ENCODE peak calls at places on chromosome 14, in nine cellular contexts. M is CD4-positive, alpha-beta T cell; J is neural progenitor cell; G is esophagus squamous epithelium; Z is cardiac muscle cell; H is suprapubic skin; U is heart left ventricle; V is H9; B is glutamatergic neuron. S is an unnamed sample.

GRCh38 chr14:74927225-74927624 is 4.2 kb upstream of the RPS6KL1 start:
- DNase-seq in B (no peak), Z (no peak), U (no peak), J (no peak), V (no peak), H (no peak), G (no peak), M (no peak), S (no peak)

GRCh38 chr14:98168196-98168985 is 1103.6 kb downstream of the BCL11B start:
- DNase-seq in H (no peak), J (no peak), V (no peak), G (no peak), Z (no peak), B (no peak), U (no peak), M (no peak), S (no peak)

GRCh38 chr14:78985668-78986073 is 815.5 kb downstream of the NRXN3 start:
- DNase-seq in Z (no peak), M (no peak), G (no peak), V (peak; percentile 61), B (no peak), J (peak; percentile 78), H (no peak), U (no peak), S (no peak)

GRCh38 chr14:59707778-59708635 is 131.4 kb upstream of the CCDC175 start:
- DNase-seq in G (no peak), B (no peak), V (no peak), Z (peak; percentile 36), J (no peak), U (no peak), H (no peak), M (no peak), S (no peak)

GRCh38 chr14:104898870-104899510 is 25.7 kb upstream of the PLD4 start:
- DNase-seq in U (peak; percentile 55), G (no peak), M (no peak), V (peak; percentile 30), Z (peak; percentile 22), J (no peak), B (peak; percentile 68), H (no peak), S (no peak)

GRCh38 chr14:72801381-72801812 is 92.5 kb downstream of the DPF3 start:
- DNase-seq in Z (peak; percentile 37), H (no peak), U (no peak), J (no peak), M (no peak), B (no peak), V (no peak), G (no peak), S (no peak)

GRCh38 chr14:57066887-57067513 is 201.7 kb downstream of the EXOC5 start:
- DNase-seq in Z (peak; percentile 30), G (no peak), M (no peak), J (peak; percentile 82), H (no peak), U (no peak), V (peak; percentile 75), B (peak; percentile 85), S (no peak)

GRCh38 chr14:106564058-106564643 is 1037.8 kb downstream of the TMEM121 start:
- DNase-seq in H (no peak), U (no peak), V (no peak), B (no peak), J (peak; percentile 1), G (no peak), Z (no peak), M (peak; percentile 51), S (no peak)

GRCh38 chr14:76135722-76136121 is 16.0 kb upstream of the GPATCH2L start:
- DNase-seq in J (peak; percentile 11), B (no peak), M (no peak), H (no peak), G (no peak), V (peak; percentile 24), U (no peak), Z (no peak), S (peak; percentile 23)

GRCh38 chr14:90846511-90846910 is 30.3 kb upstream of the TTC7B start:
- DNase-seq in Z (no peak), V (no peak), M (no peak), G (no peak), B (no peak), U (no peak), J (no peak), H (no peak), S (no peak)

GRCh38 chr14:74211945-74212580 is 27.2 kb upstream of the VSX2 start:
- DNase-seq in U (no peak), H (no peak), Z (no peak), J (no peak), V (no peak), G (no peak), M (no peak), B (no peak), S (no peak)

GRCh38 chr14:69107407-69108003 is 45.4 kb downstream of the DCAF5 start:
- DNase-seq in J (peak; percentile 68), G (no peak), U (no peak), H (no peak), Z (peak; percentile 75), V (peak; percentile 51), M (no peak), B (no peak), S (no peak)

GRCh38 chr14:100375963-100376735 is 53.0 kb downstream of the SLC25A47 start:
- DNase-seq in M (peak; percentile 91), Z (peak; percentile 99), G (peak; percentile 64), U (peak; percentile 97), V (peak; percentile 97), H (peak; percentile 95), B (peak; percentile 97), J (peak; percentile 98), S (peak; percentile 99)

GRCh38 chr14:100374891-100375272 is 51.7 kb downstream of the SLC25A47 start:
- DNase-seq in J (no peak), H (no peak), U (no peak), V (no peak), G (no peak), B (no peak), Z (no peak), M (no peak), S (no peak)

GRCh38 chr14:100375273-100375962 is 52.3 kb downstream of the SLC25A47 start:
- DNase-seq in G (peak; percentile 18), V (peak; percentile 56), B (peak; percentile 66), U (peak; percentile 80), Z (peak; percentile 99), J (no peak), M (no peak), H (peak; percentile 86), S (peak; percentile 96)

GRCh38 chr14:100374270-100374669 is 51.1 kb downstream of the SLC25A47 start:
- DNase-seq in B (no peak), H (no peak), Z (no peak), G (no peak), U (no peak), V (no peak), J (no peak), M (no peak), S (no peak)

DNA sequence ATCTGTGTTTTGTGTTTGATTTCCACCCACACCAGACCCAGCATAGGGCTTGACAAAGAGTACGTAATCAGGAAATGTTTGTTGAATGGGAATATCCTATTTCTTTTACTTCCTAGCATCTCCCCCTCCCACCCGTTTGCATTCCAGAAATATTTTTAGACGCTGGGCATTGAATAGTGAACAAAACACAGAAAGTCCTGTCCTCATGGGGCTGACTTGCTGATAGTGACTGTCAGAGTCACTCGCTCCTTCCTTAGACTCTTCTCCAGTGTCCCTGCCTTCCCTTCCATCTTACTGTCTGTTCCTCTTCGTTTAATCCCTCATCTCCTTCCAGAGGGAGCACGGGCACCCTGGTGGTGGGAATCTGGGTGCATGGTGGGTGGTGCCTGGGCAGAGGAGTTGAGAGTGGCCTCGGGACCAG is 53.6 kb downstream of the SLC25A47 start:
- DNase-seq in G (no peak), U (no peak), B (no peak), V (no peak), H (no peak), Z (peak; percentile 39), J (peak; percentile 65), M (no peak), S (no peak)
- TF ChIP-seq CTCF in G (no peak), U (no peak), B (no peak), V (peak; percentile 42), H (no peak), Z (peak; percentile 39), J (peak; percentile 24), M (no peak), S (peak; percentile 33)

GRCh38 chr14:88533203-88533602 is 21.6 kb downstream of the PTPN21 start:
- DNase-seq in M (no peak), B (no peak), H (no peak), Z (no peak), U (no peak), G (no peak), J (no peak), V (no peak), S (no peak)

GRCh38 chr14:88535813-88536212 is 19.0 kb downstream of the PTPN21 start:
- DNase-seq in H (no peak), B (no peak), G (no peak), U (no peak), V (no peak), M (no peak), Z (no peak), J (no peak), S (no peak)

DNA sequence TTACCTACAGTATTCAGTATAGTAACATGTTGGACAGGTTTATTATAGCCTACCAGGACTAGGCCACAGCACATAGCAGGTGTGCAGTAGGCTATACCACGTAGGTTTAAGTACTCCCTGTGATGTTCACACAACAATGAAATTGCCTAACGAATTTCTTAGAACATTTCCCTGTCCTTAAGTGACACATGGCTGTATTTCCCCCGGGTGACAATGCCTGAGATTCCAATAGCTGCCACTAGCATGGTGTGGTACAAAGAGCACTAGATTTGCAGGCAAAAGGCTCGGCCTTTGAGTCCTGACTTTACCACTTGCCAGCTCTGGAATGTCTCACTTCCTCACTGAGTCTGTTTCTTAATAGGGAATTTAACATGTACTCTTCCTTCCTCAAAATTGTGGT is 19.7 kb downstream of the PTPN21 start:
- DNase-seq in G (no peak), U (no peak), Z (no peak), B (no peak), V (no peak), H (no peak), J (peak; percentile 46), M (no peak), S (no peak)
- TF ChIP-seq CTCF in G (no peak), U (no peak), Z (no peak), B (no peak), V (peak; percentile 27), H (no peak), J (peak; percentile 27), M (no peak), S (no peak)

GRCh38 chr14:21917699-21918436 is 244.2 kb upstream of the OR4E1 start:
- DNase-seq in B (peak; percentile 18), Z (peak; percentile 71), J (peak; percentile 68), H (no peak), M (peak; percentile 44), G (no peak), U (no peak), V (no peak), S (no peak)
- TF ChIP-seq CTCF in B (peak; percentile 66), Z (peak; percentile 81), J (peak; percentile 88), H (no peak), M (peak; percentile 78), G (peak; percentile 37), U (peak; percentile 44), V (peak; percentile 86), S (peak; percentile 80)

DNA sequence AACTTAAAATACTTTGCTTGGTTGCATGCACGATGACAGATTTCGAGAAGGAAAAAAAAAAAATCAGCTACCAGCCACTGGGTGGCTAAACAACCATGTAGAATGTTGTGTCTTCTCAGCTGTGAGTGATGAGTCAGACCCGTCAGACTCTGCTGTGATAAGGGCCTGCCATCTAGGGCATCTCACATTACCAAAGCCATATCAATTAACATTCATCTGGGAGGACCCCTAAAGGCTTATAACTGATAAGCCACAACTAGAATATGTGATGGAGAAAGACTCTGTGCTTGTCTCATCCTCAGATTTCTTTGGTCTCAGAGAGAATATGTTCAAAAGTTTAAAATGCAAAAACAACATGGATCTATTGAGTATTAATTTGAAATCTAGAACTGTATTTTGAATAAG is 111.5 kb downstream of the PAX9 start:
- DNase-seq in V (no peak), M (no peak), U (no peak), J (no peak), G (no peak), B (no peak), H (no peak), Z (no peak), S (no peak)
- TF ChIP-seq CTCF in V (peak; percentile 52), M (no peak), U (no peak), J (no peak), G (peak; percentile 39), B (peak; percentile 13), H (no peak), Z (no peak), S (peak; percentile 24)